ENCODE peak calls at places on chromosomes 2 and 18, in six cellular contexts. E, Y, J, N, A and L are unnamed samples.

GRCh38 chr2:42030829-42031228 is 17.0 kb upstream of the PKDCC start:
- DNase-seq in N (no peak), A (no peak), J (no peak), Y (no peak), E (no peak), L (no peak)

GRCh38 chr18:25057491-25058050 is 294.4 kb downstream of the ZNF521 start:
- DNase-seq in A (no peak), E (no peak), Y (no peak), N (no peak), J (no peak), L (no peak)

GRCh38 chr2:30234180-30234971 is 3.0 kb downstream of the LBH start:
- DNase-seq in E (no peak), Y (peak; percentile 95), A (no peak), N (no peak), J (peak; percentile 65), L (peak; percentile 94)

GRCh38 chr2:194495046-194495445 is 1162.0 kb upstream of the SLC39A10 start:
- DNase-seq in N (no peak), A (no peak), Y (no peak), E (no peak), J (peak; percentile 0), L (peak; percentile 40)

GRCh38 chr18:25076980-25077780 is 274.8 kb downstream of the ZNF521 start:
- DNase-seq in E (no peak), N (no peak), Y (no peak), J (no peak), A (no peak), L (no peak)

GRCh38 chr2:72146357-72147302 is 1.0 kb downstream of the CYP26B1 start:
- DNase-seq in E (no peak), N (no peak), A (peak; percentile 38), J (no peak), Y (no peak), L (no peak)

GRCh38 chr2:109238580-109238979 is 109.6 kb downstream of the SH3RF3 start:
- DNase-seq in J (peak; percentile 98), A (peak; percentile 64), E (no peak), N (peak; percentile 99), Y (no peak), L (peak; percentile 89)

GRCh38 chr2:52821631-52822030 is 946.0 kb upstream of the CHAC2 start:
- DNase-seq in E (no peak), Y (no peak), J (no peak), A (no peak), N (no peak), L (peak; percentile 26)

DNA sequence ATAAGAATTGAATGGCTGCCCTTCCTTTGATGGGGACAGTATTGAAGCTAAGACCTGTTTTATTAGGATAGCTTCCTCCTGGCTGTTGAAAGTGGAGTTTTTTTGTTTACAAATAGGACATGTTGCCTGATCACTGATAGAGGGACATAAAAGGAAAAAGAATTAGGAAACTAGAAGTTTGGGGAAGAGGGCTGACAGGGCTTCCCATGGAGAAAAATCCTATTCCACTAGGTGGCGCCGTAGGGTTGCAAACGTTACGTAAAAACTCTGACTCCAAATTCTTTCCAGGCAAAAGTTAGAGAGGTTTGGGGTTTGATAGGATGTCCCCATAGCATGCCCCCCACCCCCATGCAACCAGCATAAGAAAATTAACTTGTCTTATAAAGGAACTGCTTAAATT is 11.1 kb upstream of the RBFA start:
- DNase-seq in Y (no peak), N (peak; percentile 54), E (peak; percentile 28), J (peak; percentile 6), A (no peak), L (peak; percentile 12)
- TF ChIP-seq CTCF in Y (peak; percentile 18), N (peak; percentile 15), E (peak; percentile 76), J (peak; percentile 32), A (no peak), L (peak; percentile 35)

GRCh38 chr2:71066856-71067255 is 1.6 kb upstream of the NAGK start:
- DNase-seq in E (no peak), Y (no peak), A (no peak), N (no peak), J (no peak), L (no peak)

GRCh38 chr2:71067567-71068217 is 756 bp upstream of the NAGK start:
- DNase-seq in J (no peak), E (no peak), N (no peak), A (no peak), Y (no peak), L (no peak)

GRCh38 chr2:71064110-71064611 is 4.3 kb upstream of the NAGK start:
- DNase-seq in Y (no peak), A (no peak), E (no peak), N (no peak), J (no peak), L (peak; percentile 90)

GRCh38 chr2:71063216-71063615 is 5.2 kb upstream of the NAGK start:
- DNase-seq in A (no peak), J (no peak), Y (no peak), N (no peak), E (no peak), L (no peak)

DNA sequence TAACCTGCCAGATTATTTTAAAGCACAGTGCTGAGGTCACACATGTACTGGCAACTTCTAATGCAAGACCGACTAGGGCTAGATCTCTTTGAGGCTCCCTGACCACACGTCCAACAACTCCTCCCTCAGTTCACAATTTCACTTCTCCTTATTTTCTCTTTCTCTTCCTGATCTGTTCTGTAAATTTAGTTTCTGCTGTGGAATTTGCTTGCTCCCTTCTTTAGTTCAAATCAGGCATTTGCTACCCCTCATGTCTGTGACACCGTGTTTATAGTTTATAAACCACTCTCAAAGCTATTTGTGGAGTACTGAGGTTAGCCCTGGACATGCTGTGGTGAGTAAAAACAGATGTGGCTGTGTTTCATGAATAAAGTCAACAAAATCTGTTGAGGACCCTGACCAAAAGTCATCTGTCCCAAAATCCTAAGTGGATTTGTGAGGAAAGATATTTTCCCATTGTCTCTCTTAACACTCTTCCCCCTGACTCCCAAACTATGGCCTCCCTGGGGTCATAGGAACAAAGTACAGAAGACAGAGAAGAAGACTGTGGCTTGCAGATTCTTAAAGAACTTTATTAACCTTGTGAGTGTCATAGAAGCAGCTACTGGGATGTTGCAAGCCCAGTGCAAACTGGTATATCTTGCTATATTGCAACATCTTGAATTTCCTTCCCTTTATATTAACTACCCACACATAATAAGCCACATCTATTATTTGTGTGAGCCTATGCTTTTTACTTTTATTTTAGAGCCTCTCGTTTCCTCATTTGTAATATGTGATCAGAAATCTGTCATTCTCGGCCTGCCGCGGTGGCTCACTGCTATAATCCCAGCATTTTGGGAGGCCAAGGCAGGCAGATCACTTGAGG is 3.5 kb upstream of the NAGK start:
- DNase-seq in J (no peak), E (no peak), Y (no peak), A (no peak), N (peak; percentile 88), L (peak; percentile 67)
- H3K4me3 ChIP-seq in J (no peak overlapping the region), E (no peak overlapping the region), Y (no peak overlapping the region), A (no peak overlapping the region), N (peak overlapping the region; percentile 8), L (no peak overlapping the region)

GRCh38 chr18:54931152-54931551 is 28.1 kb downstream of the CCDC68 start:
- DNase-seq in N (no peak), Y (no peak), A (no peak), E (no peak), J (no peak), L (no peak)
- TF ChIP-seq CTCF in N (no peak), Y (no peak), A (no peak), E (no peak), J (no peak), L (no peak)

GRCh38 chr2:133264951-133265949 is 303.0 kb downstream of the NCKAP5 start:
- DNase-seq in E (no peak), A (peak; percentile 54), N (no peak), J (no peak), Y (no peak), L (no peak)

GRCh38 chr2:133270550-133270949 is 297.7 kb downstream of the NCKAP5 start:
- DNase-seq in A (no peak), N (no peak), E (no peak), Y (no peak), J (no peak), L (no peak)

GRCh38 chr2:133271105-133271504 is 297.2 kb downstream of the NCKAP5 start:
- DNase-seq in A (no peak), N (no peak), E (no peak), Y (no peak), J (peak; percentile 31), L (no peak)

GRCh38 chr2:133266075-133266925 is 302.0 kb downstream of the NCKAP5 start:
- DNase-seq in N (no peak), E (no peak), Y (no peak), J (no peak), A (no peak), L (peak; percentile 29)

DNA sequence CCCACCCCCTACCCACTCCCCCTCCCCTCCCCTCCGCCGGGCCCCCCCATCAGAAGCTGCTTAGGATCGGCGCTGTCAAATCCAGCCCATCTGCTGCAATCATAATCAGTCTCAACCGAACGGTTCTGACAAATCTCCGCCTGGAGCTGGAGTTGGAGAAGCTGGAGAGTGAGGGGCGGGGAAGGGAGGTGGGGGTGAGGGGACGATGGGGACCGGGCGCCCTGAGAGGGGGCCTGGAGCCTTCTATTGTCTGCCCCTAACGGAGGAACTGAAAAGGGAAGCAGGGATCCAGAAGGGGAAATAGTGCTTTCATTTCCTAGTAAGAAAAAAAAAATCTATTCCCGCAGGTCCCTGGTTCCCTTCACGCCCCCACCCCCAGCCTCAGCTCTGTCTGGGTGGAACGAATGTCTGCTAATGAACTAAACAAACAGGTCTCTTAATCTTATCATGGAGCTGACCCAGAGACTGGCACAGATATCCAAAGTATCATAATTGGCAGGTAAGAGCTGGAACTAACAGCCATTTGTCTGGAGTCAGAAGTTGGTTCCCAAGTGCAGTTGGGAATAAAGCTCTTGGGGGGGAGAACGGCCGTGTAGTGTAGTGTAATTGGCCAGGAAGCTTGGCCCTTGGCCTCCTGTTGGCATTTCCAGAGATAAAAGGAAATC is 301.2 kb downstream of the NCKAP5 start:
- DNase-seq in Y (no peak), A (no peak), E (no peak), N (no peak), J (no peak), L (no peak)
- H3K4me3 ChIP-seq in Y (peak overlapping the region; percentile 56), A (peak overlapping the region; percentile 57), E (no peak overlapping the region), N (no peak overlapping the region), J (no peak overlapping the region), L (peak overlapping the region; percentile 40)

GRCh38 chr2:140085674-140086073 is 1305.5 kb upstream of the NXPH2 start:
- DNase-seq in N (no peak), Y (no peak), J (peak; percentile 20), A (no peak), E (no peak), L (peak; percentile 2)
- TF ChIP-seq CTCF in N (no peak), Y (no peak), J (peak; percentile 27), A (peak; percentile 23), E (no peak), L (no peak)

GRCh38 chr2:2101924-2102323 is 229.2 kb downstream of the MYT1L start:
- DNase-seq in A (no peak), J (no peak), N (no peak), Y (no peak), E (no peak), L (no peak)
- H3K4me3 ChIP-seq in A (no peak overlapping the region), J (no peak overlapping the region), N (no peak overlapping the region), Y (no peak overlapping the region), E (no peak overlapping the region), L (no peak overlapping the region)

GRCh38 chr2:60517441-60517840 is 36.0 kb downstream of the BCL11A start:
- DNase-seq in E (no peak), Y (no peak), J (no peak), N (no peak), A (no peak), L (no peak)

GRCh38 chr2:60514886-60515407 is 38.5 kb downstream of the BCL11A start:
- DNase-seq in J (no peak), E (no peak), A (no peak), Y (no peak), N (no peak), L (no peak)

GRCh38 chr2:60516826-60517225 is 36.6 kb downstream of the BCL11A start:
- DNase-seq in A (no peak), N (no peak), E (no peak), J (no peak), Y (no peak), L (no peak)

GRCh38 chr2:60516383-60516811 is 37.1 kb downstream of the BCL11A start:
- DNase-seq in N (no peak), E (no peak), Y (no peak), J (peak; percentile 86), A (no peak), L (peak; percentile 57)

GRCh38 chr2:60515751-60516226 is 37.7 kb downstream of the BCL11A start:
- DNase-seq in Y (peak; percentile 58), N (peak; percentile 73), J (peak; percentile 76), A (no peak), E (no peak), L (peak; percentile 84)
- TF ChIP-seq CTCF in Y (no peak), N (no peak), J (peak; percentile 11), A (no peak), E (no peak), L (no peak)